ENCODE peak calls at places on chromosomes 4 and X, in seven cellular contexts. F, J, K, V, Y, Q and G are unnamed samples.
A peak's percentile ranks its signal among the peaks of the same experiment; 100 is the strongest.

GRCh38 chrX:78111140-78111931 is 7.3 kb downstream of the PGK1 start:
- DNase-seq in F (no peak), J (no peak), K (no peak), V (no peak), Y (no peak), Q (no peak), G (no peak)

GRCh38 chr4:24589448-24589847 is 5.1 kb upstream of the DHX15 start:
- DNase-seq in F (no peak), J (no peak), K (no peak), V (no peak), Y (no peak), Q (no peak), G (no peak)

GRCh38 chr4:63036159-63036866 is 1372.9 kb downstream of the TECRL start:
- DNase-seq in F (no peak), J (no peak), K (no peak), V (peak; percentile 71), Y (no peak), Q (no peak), G (no peak)

GRCh38 chrX:13506574-13506973 is 62.8 kb upstream of the EGFL6 start:
- DNase-seq in F (peak; percentile 46), J (peak; percentile 32), K (no peak), V (peak; percentile 63), Y (peak; percentile 12), Q (no peak), G (peak; percentile 12)

GRCh38 chrX:66200050-66200664 is 36.1 kb downstream of the HEPH start:
- DNase-seq in F (no peak), J (no peak), K (no peak), V (no peak), Y (no peak), Q (peak; percentile 25), G (no peak)

GRCh38 chr4:78332974-78333373 is 218.6 kb upstream of the ANXA3 start:
- DNase-seq in F (no peak), J (no peak), K (no peak), V (peak; percentile 38), Y (no peak), Q (no peak), G (no peak)

GRCh38 chr4:14513471-14513870 is 488.8 kb upstream of the CPEB2 start:
- DNase-seq in F (no peak), J (no peak), K (no peak), V (no peak), Y (no peak), Q (no peak), G (no peak)

GRCh38 chr4:112910109-112910736 is 139.2 kb upstream of the ANK2 start:
- DNase-seq in F (no peak), J (no peak), K (no peak), V (peak; percentile 17), Y (no peak), Q (no peak), G (no peak)

GRCh38 chr4:89823416-89823815 is 13.5 kb downstream of the SNCA start:
- DNase-seq in F (no peak), J (no peak), K (no peak), V (no peak), Y (no peak), Q (no peak), G (no peak)

GRCh38 chrX:10014462-10015373 is 47.6 kb downstream of the CLDN34 start:
- DNase-seq in F (peak; percentile 87), J (peak; percentile 42), K (peak; percentile 47), V (peak; percentile 78), Y (peak; percentile 59), Q (peak; percentile 91), G (peak; percentile 63)

GRCh38 chrX:10566726-10567097 is 53.7 kb downstream of the MID1 start:
- DNase-seq in F (no peak), J (no peak), K (no peak), V (no peak), Y (no peak), Q (no peak), G (no peak)

GRCh38 chr4:3756343-3757059 is 9.7 kb upstream of the ADRA2C start:
- DNase-seq in F (no peak), J (peak; percentile 15), K (no peak), V (no peak), Y (no peak), Q (no peak), G (no peak)

GRCh38 chr4:88761342-88761741 is 63.7 kb upstream of the NAP1L5 start:
- DNase-seq in F (no peak), J (no peak), K (no peak), V (no peak), Y (no peak), Q (no peak), G (no peak)

GRCh38 chrX:119605398-119605738 is 856 bp downstream of the NKRF start:
- DNase-seq in F (no peak), J (peak; percentile 19), K (no peak), V (peak; percentile 1), Y (peak; percentile 6), Q (peak; percentile 47), G (no peak)

GRCh38 chr4:78545275-78546246 is 6.0 kb upstream of the ANXA3 start:
- DNase-seq in F (no peak), J (no peak), K (no peak), V (no peak), Y (no peak), Q (no peak), G (no peak)

GRCh38 chr4:10747186-10747585 is 62.6 kb upstream of the CLNK start:
- DNase-seq in F (no peak), J (no peak), K (no peak), V (no peak), Y (no peak), Q (no peak), G (no peak)

GRCh38 chr4:53804719-53805118 is 213.4 kb upstream of the LNX1 start:
- DNase-seq in F (peak; percentile 59), J (peak; percentile 56), K (no peak), V (no peak), Y (no peak), Q (peak; percentile 74), G (no peak)

GRCh38 chr4:56433280-56433679 is 2.1 kb downstream of the PPAT start:
- DNase-seq in F (no peak), J (no peak), K (no peak), V (no peak), Y (no peak), Q (no peak), G (no peak)

GRCh38 chr4:150004481-150004880 is 73.8 kb upstream of the DCLK2 start:
- DNase-seq in F (no peak), J (no peak), K (no peak), V (peak; percentile 51), Y (no peak), Q (no peak), G (no peak)

GRCh38 chr4:23022032-23022431 is 329.3 kb downstream of the GBA3 start:
- DNase-seq in F (no peak), J (no peak), K (no peak), V (no peak), Y (no peak), Q (no peak), G (no peak)

GRCh38 chr4:29539226-29539625 is 1180.9 kb upstream of the PCDH7 start:
- DNase-seq in F (no peak), J (no peak), K (no peak), V (no peak), Y (no peak), Q (no peak), G (no peak)

GRCh38 chrX:69096963-69097362 is 68.3 kb downstream of the PJA1 start:
- DNase-seq in F (no peak), J (no peak), K (no peak), V (no peak), Y (no peak), Q (no peak), G (no peak)

GRCh38 chrX:107704181-107704580 is 71.4 kb downstream of the TSC22D3 start:
- DNase-seq in F (no peak), J (no peak), K (no peak), V (peak; percentile 56), Y (no peak), Q (no peak), G (no peak)

GRCh38 chrX:67585401-67585800 is 41.6 kb downstream of the AR start:
- DNase-seq in F (no peak), J (no peak), K (no peak), V (no peak), Y (no peak), Q (no peak), G (no peak)

GRCh38 chrX:20477836-20478532 is 211.3 kb upstream of the RPS6KA3 start:
- DNase-seq in F (peak; percentile 60), J (no peak), K (no peak), V (no peak), Y (no peak), Q (peak; percentile 87), G (no peak)